ENCODE peak calls at places on chromosomes 12 and 14, in five cellular contexts. One of them, this sample, is unnamed.

GRCh38 chr14:52351561-52352491 is 37.7 kb downstream of the PTGER2 start:
- DNase-seq in CD4-positive, alpha-beta T cell: no peak
- DNase-seq in progenitor cell of endocrine pancreas: no peak
- DNase-seq in stimulated activated CD8-positive, alpha-beta memory T cell treated with anti-CD3 and anti-CD28 coated beads, Interleukin-2, amount 100 ng/mL, for 1 hour: peak; percentile 9
- DNase-seq in H7: no peak
- DNase-seq in this sample: no peak

GRCh38 chr12:45502481-45502880 is 227.0 kb upstream of the ARID2 start:
- DNase-seq in CD4-positive, alpha-beta T cell: no peak
- DNase-seq in progenitor cell of endocrine pancreas: no peak
- DNase-seq in stimulated activated CD8-positive, alpha-beta memory T cell treated with anti-CD3 and anti-CD28 coated beads, Interleukin-2, amount 100 ng/mL, for 1 hour: no peak
- DNase-seq in H7: no peak
- DNase-seq in this sample: no peak

GRCh38 chr12:50742776-50743175 is 21.1 kb upstream of the ATF1 start:
- DNase-seq in CD4-positive, alpha-beta T cell: no peak
- DNase-seq in progenitor cell of endocrine pancreas: no peak
- DNase-seq in stimulated activated CD8-positive, alpha-beta memory T cell treated with anti-CD3 and anti-CD28 coated beads, Interleukin-2, amount 100 ng/mL, for 1 hour: no peak
- DNase-seq in H7: no peak
- DNase-seq in this sample: no peak

GRCh38 chr14:31659278-31659677 is 98.1 kb downstream of the NUBPL start:
- DNase-seq in CD4-positive, alpha-beta T cell: no peak
- DNase-seq in progenitor cell of endocrine pancreas: no peak
- DNase-seq in stimulated activated CD8-positive, alpha-beta memory T cell treated with anti-CD3 and anti-CD28 coated beads, Interleukin-2, amount 100 ng/mL, for 1 hour: no peak
- DNase-seq in H7: no peak
- DNase-seq in this sample: no peak

GRCh38 chr12:46933947-46934346 is 108.2 kb upstream of the SLC38A4 start:
- DNase-seq in CD4-positive, alpha-beta T cell: no peak
- DNase-seq in progenitor cell of endocrine pancreas: no peak
- DNase-seq in stimulated activated CD8-positive, alpha-beta memory T cell treated with anti-CD3 and anti-CD28 coated beads, Interleukin-2, amount 100 ng/mL, for 1 hour: no peak
- DNase-seq in H7: peak; percentile 17
- DNase-seq in this sample: peak; percentile 39

GRCh38 chr14:74249433-74250375 is 10.5 kb downstream of the VSX2 start:
- DNase-seq in CD4-positive, alpha-beta T cell: no peak
- DNase-seq in progenitor cell of endocrine pancreas: no peak
- DNase-seq in stimulated activated CD8-positive, alpha-beta memory T cell treated with anti-CD3 and anti-CD28 coated beads, Interleukin-2, amount 100 ng/mL, for 1 hour: no peak
- DNase-seq in H7: no peak
- DNase-seq in this sample: no peak

GRCh38 chr14:37093364-37093763 is 79.0 kb downstream of the SLC25A21 start:
- DNase-seq in CD4-positive, alpha-beta T cell: no peak
- DNase-seq in progenitor cell of endocrine pancreas: no peak
- DNase-seq in stimulated activated CD8-positive, alpha-beta memory T cell treated with anti-CD3 and anti-CD28 coated beads, Interleukin-2, amount 100 ng/mL, for 1 hour: no peak
- DNase-seq in H7: no peak
- DNase-seq in this sample: no peak

GRCh38 chr12:76952995-76953394 is 74.2 kb upstream of the CSRP2 start:
- DNase-seq in CD4-positive, alpha-beta T cell: no peak
- DNase-seq in progenitor cell of endocrine pancreas: no peak
- DNase-seq in stimulated activated CD8-positive, alpha-beta memory T cell treated with anti-CD3 and anti-CD28 coated beads, Interleukin-2, amount 100 ng/mL, for 1 hour: no peak
- DNase-seq in H7: peak; percentile 38
- DNase-seq in this sample: peak; percentile 19

GRCh38 chr12:10701226-10701681 is 21.9 kb downstream of the YBX3 start:
- DNase-seq in CD4-positive, alpha-beta T cell: no peak
- DNase-seq in progenitor cell of endocrine pancreas: no peak
- DNase-seq in stimulated activated CD8-positive, alpha-beta memory T cell treated with anti-CD3 and anti-CD28 coated beads, Interleukin-2, amount 100 ng/mL, for 1 hour: no peak
- DNase-seq in H7: no peak
- DNase-seq in this sample: no peak

GRCh38 chr12:121278450-121279375 is 17.8 kb downstream of the CAMKK2 start:
- DNase-seq in CD4-positive, alpha-beta T cell: no peak
- DNase-seq in progenitor cell of endocrine pancreas: no peak
- DNase-seq in stimulated activated CD8-positive, alpha-beta memory T cell treated with anti-CD3 and anti-CD28 coated beads, Interleukin-2, amount 100 ng/mL, for 1 hour: no peak
- DNase-seq in H7: peak; percentile 46
- DNase-seq in this sample: no peak

GRCh38 chr14:104551851-104552737 is 27.5 kb upstream of the C14orf180 start:
- DNase-seq in CD4-positive, alpha-beta T cell: no peak
- DNase-seq in progenitor cell of endocrine pancreas: no peak
- DNase-seq in stimulated activated CD8-positive, alpha-beta memory T cell treated with anti-CD3 and anti-CD28 coated beads, Interleukin-2, amount 100 ng/mL, for 1 hour: no peak
- DNase-seq in H7: peak; percentile 65
- DNase-seq in this sample: no peak

GRCh38 chr12:1592444-1593231 is 1.7 kb downstream of the FBXL14 start:
- DNase-seq in CD4-positive, alpha-beta T cell: peak; percentile 54
- DNase-seq in progenitor cell of endocrine pancreas: peak; percentile 23
- DNase-seq in stimulated activated CD8-positive, alpha-beta memory T cell treated with anti-CD3 and anti-CD28 coated beads, Interleukin-2, amount 100 ng/mL, for 1 hour: no peak
- DNase-seq in H7: peak; percentile 62
- DNase-seq in this sample: peak; percentile 80

GRCh38 chr14:31268216-31268615 is 60.6 kb upstream of the HECTD1 start:
- DNase-seq in CD4-positive, alpha-beta T cell: no peak
- DNase-seq in progenitor cell of endocrine pancreas: no peak
- DNase-seq in stimulated activated CD8-positive, alpha-beta memory T cell treated with anti-CD3 and anti-CD28 coated beads, Interleukin-2, amount 100 ng/mL, for 1 hour: no peak
- DNase-seq in H7: no peak
- DNase-seq in this sample: no peak

GRCh38 chr14:29587761-29588160 is 339.9 kb downstream of the PRKD1 start:
- DNase-seq in CD4-positive, alpha-beta T cell: no peak
- DNase-seq in progenitor cell of endocrine pancreas: no peak
- DNase-seq in stimulated activated CD8-positive, alpha-beta memory T cell treated with anti-CD3 and anti-CD28 coated beads, Interleukin-2, amount 100 ng/mL, for 1 hour: no peak
- DNase-seq in H7: no peak
- DNase-seq in this sample: no peak

GRCh38 chr12:25236626-25237025 is 14.1 kb downstream of the KRAS start:
- DNase-seq in CD4-positive, alpha-beta T cell: no peak
- DNase-seq in progenitor cell of endocrine pancreas: no peak
- DNase-seq in stimulated activated CD8-positive, alpha-beta memory T cell treated with anti-CD3 and anti-CD28 coated beads, Interleukin-2, amount 100 ng/mL, for 1 hour: no peak
- DNase-seq in H7: no peak
- DNase-seq in this sample: no peak

GRCh38 chr14:65168840-65169239 is 66.5 kb upstream of the MAX start:
- DNase-seq in CD4-positive, alpha-beta T cell: no peak
- DNase-seq in progenitor cell of endocrine pancreas: no peak
- DNase-seq in stimulated activated CD8-positive, alpha-beta memory T cell treated with anti-CD3 and anti-CD28 coated beads, Interleukin-2, amount 100 ng/mL, for 1 hour: no peak
- DNase-seq in H7: no peak
- DNase-seq in this sample: no peak

GRCh38 chr12:45357547-45358417 is 141.9 kb downstream of the ANO6 start:
- DNase-seq in CD4-positive, alpha-beta T cell: no peak
- DNase-seq in progenitor cell of endocrine pancreas: no peak
- DNase-seq in stimulated activated CD8-positive, alpha-beta memory T cell treated with anti-CD3 and anti-CD28 coated beads, Interleukin-2, amount 100 ng/mL, for 1 hour: no peak
- DNase-seq in H7: no peak
- DNase-seq in this sample: no peak

GRCh38 chr14:80965041-80965440 is 9.6 kb downstream of the TSHR start:
- DNase-seq in CD4-positive, alpha-beta T cell: no peak
- DNase-seq in progenitor cell of endocrine pancreas: no peak
- DNase-seq in stimulated activated CD8-positive, alpha-beta memory T cell treated with anti-CD3 and anti-CD28 coated beads, Interleukin-2, amount 100 ng/mL, for 1 hour: no peak
- DNase-seq in H7: no peak
- DNase-seq in this sample: no peak

GRCh38 chr12:120240495-120240833 is 25.1 kb downstream of the PXN start:
- DNase-seq in CD4-positive, alpha-beta T cell: no peak
- DNase-seq in progenitor cell of endocrine pancreas: no peak
- DNase-seq in stimulated activated CD8-positive, alpha-beta memory T cell treated with anti-CD3 and anti-CD28 coated beads, Interleukin-2, amount 100 ng/mL, for 1 hour: no peak
- DNase-seq in H7: no peak
- DNase-seq in this sample: no peak

GRCh38 chr12:52338241-52338960 is 17.2 kb upstream of the KRT83 start:
- DNase-seq in CD4-positive, alpha-beta T cell: no peak
- DNase-seq in progenitor cell of endocrine pancreas: no peak
- DNase-seq in stimulated activated CD8-positive, alpha-beta memory T cell treated with anti-CD3 and anti-CD28 coated beads, Interleukin-2, amount 100 ng/mL, for 1 hour: no peak
- DNase-seq in H7: no peak
- DNase-seq in this sample: no peak

GRCh38 chr12:123767613-123768012 is 5.5 kb downstream of the DNAH10 start:
- DNase-seq in CD4-positive, alpha-beta T cell: no peak
- DNase-seq in progenitor cell of endocrine pancreas: no peak
- DNase-seq in stimulated activated CD8-positive, alpha-beta memory T cell treated with anti-CD3 and anti-CD28 coated beads, Interleukin-2, amount 100 ng/mL, for 1 hour: no peak
- DNase-seq in H7: no peak
- DNase-seq in this sample: no peak

GRCh38 chr12:74317078-74317581 is 220.5 kb upstream of the ATXN7L3B start:
- DNase-seq in CD4-positive, alpha-beta T cell: no peak
- DNase-seq in progenitor cell of endocrine pancreas: no peak
- DNase-seq in stimulated activated CD8-positive, alpha-beta memory T cell treated with anti-CD3 and anti-CD28 coated beads, Interleukin-2, amount 100 ng/mL, for 1 hour: no peak
- DNase-seq in H7: peak; percentile 40
- DNase-seq in this sample: peak; percentile 60

GRCh38 chr14:85688024-85688423 is 158.1 kb downstream of the FLRT2 start:
- DNase-seq in CD4-positive, alpha-beta T cell: no peak
- DNase-seq in progenitor cell of endocrine pancreas: no peak
- DNase-seq in stimulated activated CD8-positive, alpha-beta memory T cell treated with anti-CD3 and anti-CD28 coated beads, Interleukin-2, amount 100 ng/mL, for 1 hour: no peak
- DNase-seq in H7: no peak
- DNase-seq in this sample: no peak

GRCh38 chr12:58640314-58640713 is 280.0 kb downstream of the LRIG3 start:
- DNase-seq in CD4-positive, alpha-beta T cell: no peak
- DNase-seq in progenitor cell of endocrine pancreas: no peak
- DNase-seq in stimulated activated CD8-positive, alpha-beta memory T cell treated with anti-CD3 and anti-CD28 coated beads, Interleukin-2, amount 100 ng/mL, for 1 hour: no peak
- DNase-seq in H7: no peak
- DNase-seq in this sample: no peak

GRCh38 chr12:88805692-88806091 is 225.4 kb upstream of the KITLG start:
- DNase-seq in CD4-positive, alpha-beta T cell: no peak
- DNase-seq in progenitor cell of endocrine pancreas: no peak
- DNase-seq in stimulated activated CD8-positive, alpha-beta memory T cell treated with anti-CD3 and anti-CD28 coated beads, Interleukin-2, amount 100 ng/mL, for 1 hour: no peak
- DNase-seq in H7: no peak
- DNase-seq in this sample: peak; percentile 4